ENCODE peak calls at places on chromosomes 4 and X, in six cellular contexts. C is stimulated activated CD8-positive, alpha-beta memory T cell treated with anti-CD3 and anti-CD28 coated beads, Interleukin-12 subunit alpha, Interleukin-12 subunit beta, amount 100 ng/mL, for 4 hours; R is adrenal gland; T is Calu3; E is DMS 273 treated with DMSO at 0.1 percent for 48 hours; L is GM03348. K is an unnamed sample.
A peak's percentile ranks its signal among the peaks of the same experiment; 100 is the strongest.

GRCh38 chr4:56619816-56620215 is 61.3 kb downstream of the HOPX start:
- DNase-seq in C (no peak), R (no peak), T (no peak), E (no peak), L (no peak), K (no peak)

GRCh38 chrX:150465326-150465725 is 102.2 kb downstream of the MAMLD1 start:
- DNase-seq in C (no peak), R (no peak), T (no peak), E (no peak), L (no peak), K (no peak)

GRCh38 chr4:6417516-6417915 is 54.9 kb downstream of the PPP2R2C start:
- DNase-seq in C (no peak), R (no peak), T (no peak), E (no peak), L (no peak), K (no peak)

GRCh38 chr4:1765409-1766335 is 27.4 kb upstream of the FGFR3 start:
- DNase-seq in C (no peak), R (no peak), T (no peak), E (no peak), L (no peak), K (no peak)

GRCh38 chr4:1092983-1093361 is 20.4 kb downstream of the RNF212 start:
- DNase-seq in C (no peak), R (no peak), T (no peak), E (no peak), L (no peak), K (no peak)

GRCh38 chr4:37946503-37947179 is 13.6 kb upstream of the PTTG2 start:
- DNase-seq in C (no peak), R (peak; percentile 28), T (no peak), E (no peak), L (no peak), K (no peak)

GRCh38 chr4:168621806-168622589 is 125.1 kb downstream of the PALLD start:
- DNase-seq in C (no peak), R (no peak), T (no peak), E (no peak), L (peak; percentile 59), K (no peak)

GRCh38 chr4:23819041-23819511 is 70.8 kb downstream of the PPARGC1A start:
- DNase-seq in C (no peak), R (no peak), T (no peak), E (no peak), L (no peak), K (no peak)

GRCh38 chr4:87864321-87864720 is 31.6 kb downstream of the MEPE start:
- DNase-seq in C (no peak), R (no peak), T (no peak), E (no peak), L (no peak), K (no peak)

GRCh38 chrX:68985135-68985725 is 156.4 kb downstream of the EFNB1 start:
- DNase-seq in C (no peak), R (no peak), T (no peak), E (no peak), L (no peak), K (no peak)

GRCh38 chr4:186946682-186947294 is 223.1 kb upstream of the FAT1 start:
- DNase-seq in C (no peak), R (no peak), T (peak; percentile 77), E (peak; percentile 3), L (no peak), K (no peak)

GRCh38 chr4:37928896-37929537 is 31.2 kb upstream of the PTTG2 start:
- DNase-seq in C (no peak), R (no peak), T (no peak), E (no peak), L (peak; percentile 11), K (peak; percentile 32)

GRCh38 chr4:74628808-74629616 is 165.3 kb downstream of the BTC start:
- DNase-seq in C (no peak), R (no peak), T (no peak), E (no peak), L (no peak), K (no peak)

GRCh38 chrX:23898412-23898959 is 9.3 kb downstream of the APOO start:
- DNase-seq in C (no peak), R (no peak), T (no peak), E (no peak), L (peak; percentile 13), K (no peak)

GRCh38 chr4:991451-992296 is 1.5 kb downstream of the SLC26A1 start:
- DNase-seq in C (no peak), R (peak; percentile 28), T (no peak), E (no peak), L (no peak), K (no peak)

GRCh38 chr4:140296871-140297570 is 76.4 kb upstream of the SCOC start:
- DNase-seq in C (no peak), R (peak; percentile 54), T (peak; percentile 22), E (no peak), L (no peak), K (no peak)

GRCh38 chr4:175951794-175952193 is 113.8 kb upstream of the WDR17 start:
- DNase-seq in C (no peak), R (no peak), T (peak; percentile 19), E (no peak), L (no peak), K (no peak)

K was measured in central memory CD4-positive, alpha-beta T cell.